ENCODE peak calls at places on chromosome 1, in four cellular contexts. J, S, M and I are unnamed samples.
A peak's percentile ranks its signal among the peaks of the same experiment; 100 is the strongest.

GRCh38 chr1:109040627-109041613 is 982 bp downstream of the WDR47 start:
- DNase-seq in J (no peak), M (peak; percentile 73), S (peak; percentile 66), I (peak; percentile 33)

GRCh38 chr1:85047472-85048295 is 616 bp downstream of the MCOLN3 start:
- DNase-seq in M (no peak), S (peak; percentile 52), J (no peak), I (no peak)

GRCh38 chr1:176989023-176989422 is 175.5 kb downstream of the ASTN1 start:
- DNase-seq in J (no peak), S (no peak), M (no peak), I (no peak)

GRCh38 chr1:107669996-107670395 is 295.0 kb downstream of the VAV3 start:
- DNase-seq in M (no peak), J (no peak), S (peak; percentile 70), I (no peak)

GRCh38 chr1:48775817-48776399 is 783 bp downstream of the BEND5 start:
- DNase-seq in J (no peak), M (no peak), S (no peak), I (no peak)

GRCh38 chr1:8989821-8990220 is 36.4 kb downstream of the SLC2A7 start:
- DNase-seq in M (no peak), J (no peak), S (no peak), I (peak; percentile 21)

GRCh38 chr1:29195875-29196274 is 14.2 kb upstream of the SRSF4 start:
- DNase-seq in S (peak; percentile 58), M (peak; percentile 53), J (no peak), I (no peak)

GRCh38 chr1:218967836-218968235 is 205.8 kb upstream of the LYPLAL1 start:
- DNase-seq in M (no peak), S (no peak), J (no peak), I (peak; percentile 4)